ENCODE peak calls at places on chromosomes 1 and 21, in ten cellular contexts. M is spleen, Y is endothelial cell of umbilical vein, R is stomach, J is breast epithelium, I is vagina, O is upper lobe of left lung, E is esophagus muscularis mucosa, V is transverse colon, T is HepG2. D is an unnamed sample.

GRCh38 chr1:168726311-168726710 is 2.7 kb downstream of the DPT start:
- DNase-seq in M (no peak), J (no peak), E (no peak), V (no peak), T (no peak), I (no peak), R (no peak), Y (no peak), O (no peak), D (peak; percentile 67)

GRCh38 chr1:40627987-40628902 is 37.2 kb downstream of the RIMS3 start:
- DNase-seq in J (no peak), Y (no peak), R (no peak), V (no peak), I (no peak), T (no peak), E (no peak), O (no peak), M (no peak), D (no peak)

GRCh38 chr21:45262616-45263015 is 25.1 kb downstream of the POFUT2 start:
- DNase-seq in O (peak; percentile 42), T (no peak), I (no peak), J (peak; percentile 16), V (peak; percentile 74), E (peak; percentile 53), Y (no peak), R (peak; percentile 26), M (peak; percentile 70), D (no peak)

GRCh38 chr1:9315411-9316079 is 22.9 kb downstream of the SPSB1 start:
- DNase-seq in R (no peak), T (no peak), J (no peak), E (no peak), V (no peak), I (no peak), Y (peak; percentile 23), O (no peak), M (no peak), D (no peak)

GRCh38 chr1:182146286-182146685 is 84.8 kb upstream of the ZNF648 start:
- DNase-seq in R (peak; percentile 91), V (peak; percentile 37), I (no peak), O (peak; percentile 62), J (no peak), T (no peak), Y (no peak), E (peak; percentile 70), M (no peak), D (no peak)

GRCh38 chr1:167111853-167112455 is 18.1 kb downstream of the STYXL2 start:
- DNase-seq in J (no peak), M (no peak), I (no peak), Y (no peak), E (no peak), R (no peak), O (no peak), V (no peak), T (no peak), D (no peak)

GRCh38 chr1:34606504-34606903 is 148.3 kb upstream of the GJB5 start:
- DNase-seq in M (no peak), J (no peak), V (no peak), R (no peak), Y (no peak), E (no peak), T (no peak), I (no peak), O (no peak), D (no peak)

GRCh38 chr21:42627527-42628289 is 25.7 kb upstream of the PDE9A start:
- DNase-seq in O (peak; percentile 21), J (no peak), I (no peak), M (peak; percentile 33), T (no peak), R (no peak), Y (no peak), V (no peak), E (no peak), D (peak; percentile 52)

GRCh38 chr1:89804646-89805237 is 16.1 kb upstream of the LRRC8D start:
- DNase-seq in M (peak; percentile 93), Y (peak; percentile 89), I (no peak), E (peak; percentile 95), V (peak; percentile 91), O (peak; percentile 91), T (peak; percentile 74), J (peak; percentile 81), R (peak; percentile 91), D (peak; percentile 92)

GRCh38 chr1:21156019-21156418 is 20.7 kb downstream of the EIF4G3 start:
- DNase-seq in M (no peak), T (no peak), R (no peak), E (no peak), O (no peak), V (no peak), Y (no peak), J (no peak), I (no peak), D (no peak)

DNA sequence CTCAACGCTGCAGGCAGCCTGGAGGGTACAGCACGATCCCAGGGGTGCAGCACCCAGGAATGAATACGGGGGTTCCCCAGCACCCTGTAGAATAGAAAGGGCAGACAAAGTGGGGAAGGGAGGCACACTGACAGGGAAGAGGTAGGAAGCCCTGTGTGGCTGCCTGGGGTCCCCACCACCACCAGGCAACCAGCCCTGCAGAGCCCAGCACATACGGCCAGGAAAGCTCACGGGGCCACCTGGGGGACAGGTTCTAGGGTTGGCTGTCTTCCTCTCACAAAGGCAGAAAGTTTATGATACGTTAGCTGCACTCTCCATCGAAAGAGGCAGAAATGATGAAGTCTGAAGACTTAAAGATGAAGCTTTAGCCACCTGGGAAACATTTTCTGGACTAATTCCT is 52.5 kb downstream of the ARHGEF16 start:
- DNase-seq in O (no peak), J (no peak), V (no peak), Y (no peak), T (no peak), R (no peak), M (no peak), E (no peak), I (no peak), D (no peak)
- H3K27ac ChIP-seq in O (no peak overlapping the region), J (no peak overlapping the region), V (no peak overlapping the region), Y (no peak overlapping the region), T (no peak overlapping the region), R (no peak overlapping the region), M (no peak overlapping the region), E (no peak overlapping the region), I (no peak overlapping the region), D (no peak overlapping the region)

GRCh38 chr1:15229569-15230170 is 17.4 kb upstream of the FHAD1 start:
- DNase-seq in O (no peak), T (no peak), R (peak; percentile 64), V (peak; percentile 77), J (no peak), Y (no peak), I (no peak), E (no peak), M (no peak), D (no peak)

GRCh38 chr1:15233689-15234088 is 13.3 kb upstream of the FHAD1 start:
- DNase-seq in Y (no peak), I (no peak), T (no peak), O (no peak), V (no peak), E (no peak), R (no peak), M (no peak), J (no peak), D (no peak)

GRCh38 chr1:15236226-15237145 is 10.5 kb upstream of the FHAD1 start:
- DNase-seq in J (no peak), Y (no peak), O (no peak), R (no peak), M (no peak), T (no peak), E (no peak), V (no peak), I (no peak), D (no peak)

GRCh38 chr1:15226626-15227286 is 20.3 kb upstream of the FHAD1 start:
- DNase-seq in R (peak; percentile 17), O (no peak), T (no peak), I (no peak), M (no peak), J (no peak), E (no peak), V (no peak), Y (no peak), D (no peak)

GRCh38 chr1:15231714-15232201 is 15.3 kb upstream of the FHAD1 start:
- DNase-seq in R (no peak), V (no peak), T (no peak), Y (no peak), I (no peak), E (no peak), J (no peak), M (no peak), O (no peak), D (no peak)
- TF ChIP-seq POLR2AphosphoS5 in R (no peak), V (no peak), T (no peak), Y (no peak), I (no peak), E (no peak), J (no peak), M (no peak), O (no peak), D (no peak)

GRCh38 chr1:159474926-159475325 is 35.4 kb downstream of the OR10J1 start:
- DNase-seq in Y (no peak), E (no peak), T (no peak), M (no peak), J (no peak), O (no peak), R (no peak), I (no peak), V (no peak), D (no peak)
- TF ChIP-seq POLR2A in Y (no peak), E (no peak), T (no peak), M (no peak), J (no peak), O (no peak), R (no peak), I (no peak), V (no peak), D (no peak)

GRCh38 chr21:16422702-16423101 is 692.9 kb downstream of the USP25 start:
- DNase-seq in Y (peak; percentile 61), R (no peak), O (no peak), M (no peak), I (no peak), E (no peak), J (no peak), T (no peak), V (no peak), D (no peak)

GRCh38 chr21:16419188-16419874 is 689.5 kb downstream of the USP25 start:
- DNase-seq in Y (peak; percentile 99), T (peak; percentile 12), E (peak; percentile 92), R (peak; percentile 81), O (peak; percentile 78), M (no peak), I (no peak), V (peak; percentile 12), J (peak; percentile 47), D (peak; percentile 88)

GRCh38 chr21:16420086-16420724 is 690.4 kb downstream of the USP25 start:
- DNase-seq in Y (peak; percentile 89), R (peak; percentile 42), T (peak; percentile 9), I (no peak), O (peak; percentile 39), E (no peak), J (peak; percentile 51), V (no peak), M (no peak), D (peak; percentile 71)

GRCh38 chr21:16418663-16419062 is 688.9 kb downstream of the USP25 start:
- DNase-seq in T (no peak), Y (no peak), I (no peak), E (no peak), R (no peak), V (no peak), M (no peak), O (no peak), J (no peak), D (no peak)

DNA sequence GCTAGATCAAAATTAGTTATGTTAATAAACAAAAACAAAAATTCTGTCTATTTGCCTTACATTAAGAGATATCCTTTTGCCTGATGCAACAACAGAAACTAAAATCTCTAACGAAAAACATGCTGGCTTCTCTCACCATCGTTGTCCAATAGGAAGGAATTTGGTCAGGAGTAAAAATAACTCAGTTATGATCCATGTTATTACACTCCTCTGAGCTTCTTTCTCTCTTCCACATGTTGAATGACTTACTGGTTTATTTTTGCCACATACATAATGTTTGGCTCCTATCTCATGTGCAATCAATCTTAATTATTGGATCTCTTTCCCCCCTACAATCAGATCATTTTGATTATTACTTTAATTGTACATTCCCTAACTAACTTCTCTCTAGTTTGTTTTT is 688.4 kb downstream of the USP25 start:
- DNase-seq in O (no peak), E (no peak), M (no peak), Y (peak; percentile 56), I (no peak), R (no peak), J (no peak), T (no peak), V (no peak), D (no peak)
- H3K27ac ChIP-seq in O (no peak overlapping the region), E (peak overlapping the region; percentile 70), M (no peak overlapping the region), Y (peak overlapping the region; percentile 85), I (peak overlapping the region; percentile 85), R (peak overlapping the region; percentile 80), J (peak overlapping the region; percentile 82), T (no peak overlapping the region), V (peak overlapping the region; percentile 66), D (peak overlapping the region; percentile 58)

D was measured in sigmoid colon.